ENCODE peak calls at places on chromosomes 7 and 10, in ten cellular contexts. K is neural progenitor cell, U is heart left ventricle, B is psoas muscle, A is foreskin fibroblast, W is fibroblast of mammary gland, O is NT2/D1, X is AG09309, Q is pancreas, H is cardiac fibroblast. M is an unnamed sample.

GRCh38 chr7:142620375-142620774 is 128.9 kb upstream of the PRSS1 start:
- DNase-seq in O (no peak), K (no peak), X (no peak), Q (no peak), A (no peak), B (no peak), H (no peak), W (no peak), U (no peak), M (no peak)

GRCh38 chr7:150898475-150899011 is 46.2 kb downstream of the AOC1 start:
- DNase-seq in O (peak), H (peak), B (peak), A (peak), K (peak), Q (peak), U (peak), W (peak), X (peak), M (peak)

GRCh38 chr10:33732176-33733025 is 397.9 kb upstream of the NRP1 start:
- DNase-seq in Q (no peak), H (peak), A (no peak), K (no peak), B (no peak), X (no peak), O (no peak), W (no peak), U (no peak), M (peak)

GRCh38 chr10:6674282-6674681 is 94.2 kb upstream of the PRKCQ start:
- DNase-seq in Q (no peak), W (no peak), B (no peak), K (no peak), U (no peak), H (no peak), O (no peak), X (no peak), A (no peak), M (no peak)

GRCh38 chr10:63628526-63629362 is 107.5 kb downstream of the REEP3 start:
- DNase-seq in Q (no peak), X (no peak), A (no peak), U (peak), W (peak), K (peak), O (no peak), B (peak), H (no peak), M (peak)

GRCh38 chr7:25669954-25670841 is 441.9 kb upstream of the NPVF start:
- DNase-seq in A (no peak), K (no peak), H (no peak), B (peak), X (no peak), W (peak), Q (no peak), O (no peak), U (no peak), M (peak)

GRCh38 chr10:34908472-34908871 is 93.4 kb upstream of the PARD3 start:
- DNase-seq in X (peak), B (no peak), K (no peak), O (no peak), U (no peak), H (peak), W (peak), Q (no peak), A (peak), M (peak)

GRCh38 chr7:120988591-120989299 is at the start of gene CPED1:
- DNase-seq in A (peak), B (peak), W (peak), O (no peak), X (peak), U (peak), Q (peak), K (peak), H (peak), M (peak)

GRCh38 chr7:36598056-36598675 is 126.1 kb downstream of the AOAH start:
- DNase-seq in U (no peak), O (no peak), B (no peak), A (no peak), H (no peak), K (peak), X (no peak), Q (no peak), W (no peak), M (peak)

GRCh38 chr7:127957886-127958285 is 73.4 kb downstream of the LRRC4 start:
- DNase-seq in K (no peak), U (no peak), W (no peak), B (no peak), Q (no peak), H (no peak), O (no peak), X (no peak), A (no peak), M (no peak)

GRCh38 chr7:1285556-1286301 is 53.1 kb downstream of the UNCX start:
- DNase-seq in H (no peak), W (no peak), B (peak), X (no peak), Q (no peak), O (no peak), K (no peak), A (no peak), U (no peak), M (no peak)

GRCh38 chr7:36017111-36017510 is 135.9 kb upstream of the EEPD1 start:
- DNase-seq in A (no peak), K (no peak), O (no peak), Q (no peak), U (no peak), H (no peak), X (no peak), W (no peak), B (no peak), M (no peak)

GRCh38 chr10:43942096-43942885 is 293.6 kb upstream of the ZNF32 start:
- DNase-seq in H (no peak), Q (no peak), A (no peak), X (no peak), W (no peak), B (no peak), K (no peak), O (no peak), U (no peak), M (no peak)

GRCh38 chr7:80330434-80330833 is 181.4 kb downstream of the GNAT3 start:
- DNase-seq in O (no peak), K (no peak), W (peak), Q (no peak), U (no peak), B (no peak), X (peak), A (peak), H (peak), M (peak)

GRCh38 chr10:44787480-44788075 is 123.6 kb upstream of the TMEM72 start:
- DNase-seq in U (no peak), K (no peak), O (no peak), A (no peak), Q (no peak), B (no peak), H (no peak), X (no peak), W (no peak), M (no peak)

GRCh38 chr10:74040200-74041126 is 42.5 kb downstream of the VCL start:
- DNase-seq in A (no peak), H (no peak), W (no peak), B (no peak), K (no peak), U (no peak), X (no peak), O (no peak), Q (no peak), M (no peak)

GRCh38 chr10:13877154-13877909 is 290.6 kb downstream of the PRPF18 start:
- DNase-seq in Q (no peak), U (no peak), K (no peak), B (peak), O (no peak), H (peak), A (peak), X (no peak), W (peak), M (no peak)
- H3K4me3 ChIP-seq in Q (no peak), U (no peak), K (no peak), B (no peak), O (no peak), H (no peak), A (no peak), X (no peak), W (no peak), M (no peak)

DNA sequence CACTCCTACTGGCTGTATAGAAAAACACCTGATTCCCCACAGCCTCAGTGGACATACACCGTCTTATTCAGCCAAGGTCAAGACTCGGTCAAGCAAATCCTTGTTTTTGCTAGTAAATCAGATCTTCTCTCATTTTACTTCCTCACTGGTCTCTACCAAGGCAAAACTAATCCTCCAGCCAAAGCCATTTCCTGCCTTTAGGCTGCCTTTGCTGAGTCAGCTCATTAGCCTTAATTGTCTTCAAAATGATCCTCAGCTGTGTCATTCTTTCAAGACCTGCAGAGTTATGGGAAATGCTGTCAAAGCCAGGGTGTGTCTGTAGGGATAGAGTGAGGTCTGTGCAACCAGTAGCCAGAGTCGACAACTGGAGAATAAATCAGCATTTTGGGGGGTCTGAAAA is 107.2 kb upstream of the FAM180A start:
- DNase-seq in U (no peak), Q (no peak), A (no peak), W (peak), O (peak), H (no peak), K (no peak), X (no peak), B (no peak), M (no peak)
- H3K4me3 ChIP-seq in U (no peak), Q (no peak), A (no peak), W (no peak), O (no peak), H (no peak), K (no peak), X (no peak), B (no peak), M (no peak)

GRCh38 chr7:134457166-134457565 is 1.7 kb downstream of the AKR1B1 start:
- DNase-seq in X (no peak), K (no peak), U (no peak), B (no peak), O (no peak), Q (no peak), W (no peak), H (no peak), A (no peak), M (peak)
- H3K4me3 ChIP-seq in X (no peak), K (no peak), U (no peak), B (peak), O (no peak), Q (no peak), W (peak), H (no peak), A (no peak), M (no peak)

GRCh38 chr10:79403441-79404230 is 41.8 kb downstream of the ZCCHC24 start:
- DNase-seq in K (peak), W (no peak), Q (peak), X (no peak), U (peak), A (no peak), H (no peak), O (no peak), B (peak), M (peak)
- H3K4me3 ChIP-seq in K (no peak), W (no peak), Q (no peak), X (no peak), U (peak), A (no peak), H (peak), O (no peak), B (peak), M (peak)

DNA sequence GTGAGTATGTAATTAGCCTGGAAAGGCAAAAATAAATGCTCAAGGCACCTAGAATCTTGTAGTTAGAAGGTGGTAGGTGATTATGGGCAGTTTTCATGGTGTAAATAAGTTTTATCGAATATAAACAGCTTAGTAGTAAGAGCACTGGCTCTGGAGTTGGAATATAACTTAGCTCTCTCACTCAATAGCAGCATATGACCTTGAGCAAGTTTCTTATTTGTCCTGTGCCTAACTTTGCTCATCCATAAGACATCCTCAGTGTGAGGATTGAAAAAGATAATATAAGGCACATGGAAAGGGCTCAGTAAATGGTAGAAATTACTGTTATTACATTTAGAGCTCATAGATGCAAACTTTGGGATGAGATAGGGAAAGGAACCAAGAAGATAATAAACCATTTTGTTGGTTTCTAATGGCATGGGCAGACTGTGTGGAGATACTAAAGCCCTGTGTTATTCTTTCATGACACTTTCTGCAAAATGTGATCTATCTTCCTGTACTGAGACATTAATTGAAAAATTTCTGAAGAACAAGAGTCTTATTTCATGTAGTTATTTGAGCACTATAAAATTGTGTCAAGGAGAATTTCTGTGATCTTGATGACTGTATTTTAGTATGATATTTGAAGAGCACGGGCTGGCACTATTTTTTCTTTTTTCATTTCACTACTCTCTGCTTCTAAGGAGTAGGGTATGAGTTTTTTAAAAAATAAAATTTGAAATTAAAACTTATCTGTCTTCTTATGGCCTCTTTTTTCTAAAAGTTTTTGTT is 3.1 kb downstream of the SLK start:
- DNase-seq in Q (no peak), K (no peak), W (no peak), B (no peak), H (peak), X (no peak), U (no peak), A (no peak), O (no peak), M (no peak)
- H3K4me3 ChIP-seq in Q (peak), K (peak), W (peak), B (peak), H (peak), X (peak), U (peak), A (peak), O (peak), M (peak)

GRCh38 chr10:108601856-108602255 is 1321.5 kb downstream of the XPNPEP1 start:
- DNase-seq in B (no peak), W (peak), X (no peak), O (no peak), U (no peak), A (peak), H (no peak), K (no peak), Q (no peak), M (no peak)
- H3K4me3 ChIP-seq in B (no peak), W (no peak), X (no peak), O (no peak), U (no peak), A (no peak), H (no peak), K (no peak), Q (no peak), M (no peak)

DNA sequence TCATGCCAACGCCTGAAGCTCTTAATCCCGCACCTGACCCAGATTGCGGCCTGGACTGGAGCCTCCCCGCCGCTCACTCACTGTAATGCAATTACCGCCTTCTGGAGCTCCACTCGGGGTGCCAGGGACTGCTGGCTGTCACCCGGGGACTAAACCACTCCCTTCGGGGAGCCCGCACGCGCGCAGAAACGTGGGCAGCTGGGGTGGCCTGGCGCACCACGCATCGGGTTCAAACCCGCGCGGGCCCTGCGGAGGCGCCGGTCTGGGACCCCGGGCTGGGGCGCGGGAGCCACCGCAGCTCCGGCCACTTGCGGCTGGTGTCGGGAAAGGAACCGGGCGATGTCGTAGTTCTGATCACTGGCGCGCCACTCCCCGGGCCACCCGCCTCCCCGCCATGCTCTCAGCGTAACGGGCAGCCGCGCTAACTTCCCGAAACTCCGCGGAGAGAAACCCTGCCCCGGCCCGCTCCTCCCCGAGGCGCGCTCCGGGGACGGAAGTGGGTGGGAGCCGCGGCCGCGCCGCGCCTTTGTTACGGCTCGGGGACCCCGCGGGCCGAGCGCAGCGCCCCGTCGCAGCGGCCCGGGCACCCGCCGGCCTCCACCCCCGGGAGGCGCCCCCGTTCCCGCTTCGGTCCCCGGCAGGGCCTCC is 100.3 kb upstream of the SVIL start:
- DNase-seq in X (no peak), K (peak), O (no peak), B (peak), H (peak), W (no peak), Q (peak), U (peak), A (no peak), M (peak)
- H3K4me3 ChIP-seq in X (peak), K (peak), O (peak), B (peak), H (peak), W (peak), Q (peak), U (peak), A (peak), M (peak)